ENCODE peak calls at places on chromosomes 12 and 14, in seven cellular contexts. One of them, this sample, is unnamed.

GRCh38 chr12:99282670-99283069 is 364.9 kb upstream of the GARIN6 start:
- DNase-seq in cardiac fibroblast: no peak
- DNase-seq in lung: no peak
- DNase-seq in HTR-8/SVneo: no peak
- DNase-seq in OCI-LY7: peak; percentile 11
- DNase-seq in AML-193: no peak
- DNase-seq in PC-3: no peak
- DNase-seq in this sample: no peak

GRCh38 chr14:93013368-93013719 is 90.4 kb downstream of the CHGA start:
- DNase-seq in lung: no peak
- DNase-seq in AML-193: no peak
- DNase-seq in HTR-8/SVneo: no peak
- DNase-seq in cardiac fibroblast: peak; percentile 78
- DNase-seq in PC-3: no peak
- DNase-seq in OCI-LY7: no peak
- DNase-seq in this sample: no peak

GRCh38 chr12:99367181-99367580 is 280.4 kb upstream of the GARIN6 start:
- DNase-seq in lung: no peak
- DNase-seq in cardiac fibroblast: no peak
- DNase-seq in HTR-8/SVneo: no peak
- DNase-seq in AML-193: no peak
- DNase-seq in PC-3: no peak
- DNase-seq in OCI-LY7: no peak
- DNase-seq in this sample: no peak

GRCh38 chr14:50363734-50364113 is 33.0 kb downstream of the CDKL1 start:
- DNase-seq in lung: no peak
- DNase-seq in OCI-LY7: peak; percentile 83
- DNase-seq in PC-3: no peak
- DNase-seq in cardiac fibroblast: peak; percentile 70
- DNase-seq in AML-193: peak; percentile 86
- DNase-seq in HTR-8/SVneo: no peak
- DNase-seq in this sample: peak; percentile 49

GRCh38 chr14:68247867-68248266 is 428.3 kb downstream of the RAD51B start:
- DNase-seq in HTR-8/SVneo: no peak
- DNase-seq in PC-3: no peak
- DNase-seq in OCI-LY7: no peak
- DNase-seq in AML-193: peak; percentile 70
- DNase-seq in lung: no peak
- DNase-seq in cardiac fibroblast: peak; percentile 69
- DNase-seq in this sample: peak; percentile 38

GRCh38 chr12:122875590-122876220 is 20.2 kb downstream of the VPS37B start:
- DNase-seq in AML-193: no peak
- DNase-seq in lung: no peak
- DNase-seq in OCI-LY7: peak; percentile 33
- DNase-seq in HTR-8/SVneo: no peak
- DNase-seq in cardiac fibroblast: no peak
- DNase-seq in PC-3: no peak
- DNase-seq in this sample: no peak

GRCh38 chr12:43277630-43278267 is 274.3 kb downstream of the ADAMTS20 start:
- DNase-seq in AML-193: no peak
- DNase-seq in lung: no peak
- DNase-seq in cardiac fibroblast: peak; percentile 90
- DNase-seq in PC-3: peak; percentile 92
- DNase-seq in OCI-LY7: no peak
- DNase-seq in HTR-8/SVneo: no peak
- DNase-seq in this sample: no peak

GRCh38 chr12:82659343-82660207 is 27.1 kb upstream of the TMTC2 start:
- DNase-seq in PC-3: no peak
- DNase-seq in cardiac fibroblast: no peak
- DNase-seq in HTR-8/SVneo: no peak
- DNase-seq in AML-193: no peak
- DNase-seq in OCI-LY7: no peak
- DNase-seq in lung: no peak
- DNase-seq in this sample: no peak

GRCh38 chr14:22882529-22883190 is 362 bp upstream of the REM2 start:
- DNase-seq in PC-3: peak; percentile 39
- DNase-seq in AML-193: no peak
- DNase-seq in HTR-8/SVneo: peak; percentile 6
- DNase-seq in cardiac fibroblast: peak; percentile 40
- DNase-seq in OCI-LY7: peak; percentile 76
- DNase-seq in lung: peak; percentile 48
- DNase-seq in this sample: no peak

GRCh38 chr12:50786498-50787231 is 22.8 kb downstream of the ATF1 start:
- DNase-seq in cardiac fibroblast: peak; percentile 99
- DNase-seq in HTR-8/SVneo: peak; percentile 83
- DNase-seq in OCI-LY7: no peak
- DNase-seq in PC-3: peak; percentile 98
- DNase-seq in lung: peak; percentile 39
- DNase-seq in AML-193: no peak
- DNase-seq in this sample: no peak

GRCh38 chr14:48771717-48772116 is 814.5 kb downstream of the RPS29 start:
- DNase-seq in HTR-8/SVneo: no peak
- DNase-seq in AML-193: no peak
- DNase-seq in PC-3: no peak
- DNase-seq in OCI-LY7: no peak
- DNase-seq in lung: no peak
- DNase-seq in cardiac fibroblast: no peak
- DNase-seq in this sample: no peak